ENCODE peak calls at places on chromosomes 16 and 17, in five cellular contexts. G is heart right ventricle, T is Caco-2, M is fibroblast of the aortic adventitia, O is psoas muscle. N is an unnamed sample.

GRCh38 chr16:83970430-83970815 is 2.4 kb downstream of the NECAB2 start:
- DNase-seq in G (no peak), T (no peak), M (no peak), O (no peak), N (no peak)

GRCh38 chr16:70738083-70738977 is 52.5 kb upstream of the MTSS2 start:
- DNase-seq in G (peak; percentile 74), T (peak; percentile 60), M (peak; percentile 48), O (peak; percentile 92), N (peak; percentile 71)

GRCh38 chr17:28725660-28726395 is at the start of gene TLCD1:
- DNase-seq in G (peak; percentile 39), T (peak; percentile 93), M (peak; percentile 70), O (peak; percentile 79), N (peak; percentile 69)

GRCh38 chr17:49015924-49016774 is 19.0 kb downstream of the IGF2BP1 start:
- DNase-seq in G (no peak), T (no peak), M (no peak), O (no peak), N (no peak)

GRCh38 chr17:80177986-80178590 is 8.3 kb downstream of the CARD14 start:
- DNase-seq in G (no peak), T (no peak), M (no peak), O (no peak), N (no peak)

GRCh38 chr16:51327001-51327400 is 175.9 kb upstream of the SALL1 start:
- DNase-seq in G (no peak), T (no peak), M (peak; percentile 82), O (no peak), N (peak; percentile 65)

GRCh38 chr17:5355416-5356129 is 63.9 kb downstream of the NUP88 start:
- DNase-seq in G (no peak), T (no peak), M (peak; percentile 68), O (no peak), N (no peak)

GRCh38 chr17:50604470-50604869 is 30.2 kb upstream of the ABCC3 start:
- DNase-seq in G (peak; percentile 80), T (no peak), M (peak; percentile 85), O (peak; percentile 79), N (peak; percentile 52)

GRCh38 chr17:51322390-51323029 is 62.2 kb downstream of the UTP18 start:
- DNase-seq in G (no peak), T (peak; percentile 23), M (peak; percentile 27), O (no peak), N (no peak)

GRCh38 chr16:67648088-67648763 is 3.3 kb downstream of the CARMIL2 start:
- DNase-seq in G (no peak), T (no peak), M (no peak), O (no peak), N (no peak)

GRCh38 chr16:48526058-48526957 is 83.7 kb downstream of the N4BP1 start:
- DNase-seq in G (no peak), T (peak; percentile 88), M (no peak), O (no peak), N (no peak)

GRCh38 chr17:19713462-19713861 is 2.9 kb downstream of the SLC47A2 start:
- DNase-seq in G (no peak), T (no peak), M (no peak), O (no peak), N (no peak)

GRCh38 chr16:13902677-13903076 is 17.3 kb upstream of the ERCC4 start:
- DNase-seq in G (no peak), T (no peak), M (peak; percentile 93), O (no peak), N (peak; percentile 66)

GRCh38 chr16:50591800-50592771 is 43.9 kb downstream of the NKD1 start:
- DNase-seq in G (peak; percentile 58), T (no peak), M (peak; percentile 45), O (peak; percentile 71), N (no peak)

GRCh38 chr16:23597003-23597756 is 1.1 kb upstream of the NDUFAB1 start:
- DNase-seq in G (peak; percentile 15), T (peak; percentile 47), M (no peak), O (no peak), N (no peak)
- TF ChIP-seq CTCF in G (peak; percentile 18), T (peak; percentile 26), M (no peak), O (peak; percentile 31), N (peak; percentile 3)

GRCh38 chr17:38672788-38673713 is 1.7 kb downstream of the EPOP start:
- DNase-seq in G (no peak), T (no peak), M (no peak), O (no peak), N (no peak)

GRCh38 chr17:38669520-38669919 is 5.2 kb downstream of the EPOP start:
- DNase-seq in G (no peak), T (no peak), M (no peak), O (no peak), N (no peak)

GRCh38 chr17:38674013-38674748 is 576 bp downstream of the EPOP start:
- DNase-seq in G (no peak), T (peak; percentile 64), M (no peak), O (peak; percentile 60), N (no peak)

GRCh38 chr17:38673714-38674012 is 1.1 kb downstream of the EPOP start:
- DNase-seq in G (no peak), T (no peak), M (no peak), O (no peak), N (no peak)

GRCh38 chr17:38671939-38672720 is 2.6 kb downstream of the EPOP start:
- DNase-seq in G (no peak), T (peak; percentile 32), M (no peak), O (no peak), N (no peak)
- H3K4me3 ChIP-seq in G (no peak overlapping the region), T (no peak overlapping the region), M (no peak overlapping the region), O (no peak overlapping the region), N (no peak overlapping the region)

GRCh38 chr17:81394377-81394747 is 895 bp upstream of the BAHCC1 start:
- DNase-seq in G (no peak), T (no peak), M (no peak), O (no peak), N (no peak)
- TF ChIP-seq CTCF in G (no peak), T (no peak), M (no peak), O (no peak), N (no peak)

DNA sequence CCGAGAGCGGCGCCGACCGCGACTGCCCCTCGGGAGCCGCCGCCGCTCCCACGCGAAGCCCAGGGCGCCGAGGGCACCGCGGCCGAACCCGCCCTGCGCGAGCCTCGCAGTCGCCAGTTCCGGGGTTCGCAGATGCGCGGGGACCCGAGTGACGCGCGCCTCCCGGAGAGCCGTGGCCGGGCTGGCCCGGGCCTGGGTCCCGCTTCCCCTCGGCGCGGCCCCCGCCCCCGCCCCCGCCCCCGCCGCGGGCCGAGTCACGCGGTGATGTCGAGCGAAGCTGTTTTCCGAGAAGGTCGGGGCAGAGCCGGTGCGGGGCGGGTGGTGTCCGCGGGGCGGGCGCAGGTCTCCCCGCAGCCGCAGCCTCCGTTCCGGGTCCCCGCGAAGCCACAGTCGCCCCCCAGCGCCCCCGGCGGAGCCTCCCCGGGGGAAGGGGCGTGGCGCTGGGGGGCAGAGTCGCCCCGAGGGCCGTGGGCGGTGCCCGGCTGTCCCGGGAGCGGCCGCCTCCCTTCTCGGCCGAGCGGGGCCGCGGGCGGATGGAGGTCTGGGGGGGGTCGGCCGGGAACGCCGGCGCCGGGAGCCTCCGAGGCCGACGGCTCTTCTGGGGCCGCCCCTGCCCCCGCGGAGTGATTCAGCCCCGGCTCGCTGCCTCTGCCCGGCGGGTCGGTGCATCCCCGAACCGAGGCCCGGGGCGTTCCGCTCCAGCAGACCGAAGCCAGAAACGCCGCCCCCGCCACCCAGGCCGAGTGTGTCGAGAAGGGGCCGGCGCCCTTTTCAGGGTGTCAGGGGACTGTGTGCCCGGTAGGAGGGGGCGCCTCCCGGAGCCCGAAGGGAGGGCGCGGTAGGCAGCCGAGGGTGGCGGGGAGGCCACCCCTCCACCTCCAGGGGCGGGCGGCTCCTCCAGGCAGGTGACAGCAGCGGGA is 1.5 kb downstream of the METRNL start:
- DNase-seq in G (no peak), T (peak; percentile 58), M (no peak), O (no peak), N (no peak)
- H3K4me3 ChIP-seq in G (peak overlapping the region; percentile 70), T (peak overlapping the region; percentile 60), M (peak overlapping the region; percentile 82), O (peak overlapping the region; percentile 71), N (peak overlapping the region; percentile 52)

GRCh38 chr17:67139784-67140665 is 95.7 kb downstream of the CACNG1 start:
- DNase-seq in G (no peak), T (peak; percentile 15), M (peak; percentile 39), O (no peak), N (peak; percentile 46)
- TF ChIP-seq CTCF in G (no peak), T (no peak), M (no peak), O (no peak), N (no peak)

DNA sequence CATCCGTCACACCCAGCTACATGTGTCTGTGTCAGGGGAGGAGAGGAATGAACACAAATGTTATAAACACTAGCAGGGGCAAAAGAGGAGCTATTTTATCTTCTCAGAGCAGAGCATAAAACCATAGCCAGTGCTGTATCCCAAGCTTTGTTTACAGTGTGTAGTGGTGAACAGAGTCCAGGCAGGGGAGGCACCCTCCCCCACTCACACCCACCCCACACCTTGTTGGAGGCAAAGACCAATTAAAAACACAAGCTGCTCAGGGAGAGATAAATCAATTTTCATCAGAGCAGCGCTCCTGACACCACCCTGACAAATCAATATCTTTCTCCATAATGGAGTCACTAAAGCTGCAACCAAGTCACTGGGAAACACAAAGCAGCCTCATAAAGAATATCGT is 132.6 kb upstream of the CCL2 start:
- DNase-seq in G (no peak), T (no peak), M (no peak), O (no peak), N (no peak)
- H3K4me3 ChIP-seq in G (no peak overlapping the region), T (no peak overlapping the region), M (no peak overlapping the region), O (no peak overlapping the region), N (no peak overlapping the region)

GRCh38 chr16:17076121-17076757 is 394.5 kb downstream of the XYLT1 start:
- DNase-seq in G (no peak), T (no peak), M (no peak), O (no peak), N (no peak)

GRCh38 chr16:17080105-17080504 is 390.7 kb downstream of the XYLT1 start:
- DNase-seq in G (no peak), T (no peak), M (no peak), O (no peak), N (no peak)

GRCh38 chr16:17082126-17082882 is 388.5 kb downstream of the XYLT1 start:
- DNase-seq in G (no peak), T (peak; percentile 5), M (no peak), O (no peak), N (no peak)

GRCh38 chr16:17076818-17077498 is 393.8 kb downstream of the XYLT1 start:
- DNase-seq in G (no peak), T (no peak), M (no peak), O (no peak), N (no peak)

DNA sequence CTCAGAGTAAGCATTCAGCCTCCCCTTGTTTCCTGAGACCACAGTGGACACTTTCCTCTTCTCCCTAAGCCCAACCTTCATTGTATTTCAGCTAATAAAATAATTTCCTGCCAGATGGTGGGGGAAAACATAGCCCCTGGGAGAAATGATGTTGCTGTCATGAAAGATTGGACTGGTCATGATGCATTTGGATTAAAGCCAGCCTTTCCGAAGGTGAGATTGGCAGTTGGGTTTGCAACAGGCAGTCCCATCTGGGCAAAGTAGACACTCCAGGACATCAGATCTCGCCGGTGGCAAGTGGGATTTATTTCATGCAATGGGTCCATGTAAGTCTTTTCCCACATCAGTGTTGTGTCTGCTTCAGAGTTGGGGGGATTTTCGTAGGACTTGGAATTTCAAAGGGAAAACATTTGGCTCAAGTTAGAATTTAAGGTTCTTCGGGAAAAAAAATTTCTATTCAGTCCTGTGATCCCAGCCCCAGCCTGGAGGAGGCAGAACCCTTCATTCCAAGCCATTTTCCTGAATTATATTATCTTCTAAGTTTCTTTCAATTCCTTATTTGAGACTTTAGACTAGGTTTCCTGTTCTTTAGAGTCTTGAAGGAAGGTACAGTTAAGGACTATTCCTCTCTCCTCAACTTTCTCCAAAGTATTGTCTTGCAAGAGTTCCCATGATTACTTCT is 391.7 kb downstream of the XYLT1 start:
- DNase-seq in G (no peak), T (no peak), M (no peak), O (no peak), N (no peak)
- TF ChIP-seq CTCF in G (no peak), T (no peak), M (no peak), O (no peak), N (no peak)

GRCh38 chr16:566475-567361 is at the start of gene NHLRC4:
- DNase-seq in G (peak; percentile 87), T (no peak), M (peak; percentile 61), O (peak; percentile 85), N (peak; percentile 39)
- H3K4me3 ChIP-seq in G (peak within 1 kb of the TSS; percentile 54), T (no peak within 1 kb of the TSS), M (peak within 1 kb of the TSS; percentile 42), O (peak within 1 kb of the TSS; percentile 45), N (no peak within 1 kb of the TSS)

N was measured in astrocyte of the spinal cord.